ENCODE peak calls at places on chromosome 13, in six cellular contexts. Q is body of pancreas, C is neuronal stem cell, F is coronary artery, R is substantia nigra, E is prostate gland. I is an unnamed sample.

GRCh38 chr13:71603255-71603654 is 263.7 kb downstream of the DACH1 start:
- DNase-seq in Q (no peak), C (no peak), F (no peak), R (no peak), E (no peak), I (no peak)

GRCh38 chr13:109363431-109363830 is 423.0 kb downstream of the IRS2 start:
- DNase-seq in Q (no peak), C (no peak), F (no peak), R (no peak), E (no peak), I (no peak)

GRCh38 chr13:37526710-37527446 is 71.7 kb downstream of the POSTN start:
- DNase-seq in Q (no peak), C (no peak), F (no peak), R (no peak), E (no peak), I (no peak)

GRCh38 chr13:19685445-19685844 is 52.0 kb downstream of the MPHOSPH8 start:
- DNase-seq in Q (no peak), C (no peak), F (no peak), R (no peak), E (no peak), I (no peak)

GRCh38 chr13:43978688-43979087 is 99.0 kb downstream of the LACC1 start:
- DNase-seq in Q (no peak), C (no peak), F (no peak), R (no peak), E (no peak), I (no peak)

GRCh38 chr13:26867451-26868067 is 107.0 kb upstream of the GPR12 start:
- DNase-seq in Q (no peak), C (peak), F (no peak), R (no peak), E (no peak), I (no peak)

GRCh38 chr13:98332691-98333090 is 155.6 kb upstream of the RNF113B start:
- DNase-seq in Q (no peak), C (no peak), F (no peak), R (no peak), E (no peak), I (no peak)

GRCh38 chr13:41581884-41582547 is 124.7 kb downstream of the RGCC start:
- DNase-seq in Q (no peak), C (no peak), F (no peak), R (no peak), E (no peak), I (no peak)

GRCh38 chr13:92589955-92590354 is 636.7 kb upstream of the GPC6 start:
- DNase-seq in Q (no peak), C (no peak), F (no peak), R (no peak), E (no peak), I (no peak)

GRCh38 chr13:35690546-35690945 is 214.1 kb upstream of the MAB21L1 start:
- DNase-seq in Q (no peak), C (no peak), F (no peak), R (no peak), E (no peak), I (peak)

GRCh38 chr13:76512676-76513277 is 373.4 kb downstream of the KCTD12 start:
- DNase-seq in Q (no peak), C (no peak), F (no peak), R (no peak), E (no peak), I (peak)

GRCh38 chr13:72521965-72522661 is 205.3 kb downstream of the MZT1 start:
- DNase-seq in Q (no peak), C (no peak), F (no peak), R (no peak), E (no peak), I (no peak)

GRCh38 chr13:113291129-113291528 is 5.9 kb upstream of the LAMP1 start:
- DNase-seq in Q (no peak), C (no peak), F (no peak), R (no peak), E (no peak), I (no peak)

DNA sequence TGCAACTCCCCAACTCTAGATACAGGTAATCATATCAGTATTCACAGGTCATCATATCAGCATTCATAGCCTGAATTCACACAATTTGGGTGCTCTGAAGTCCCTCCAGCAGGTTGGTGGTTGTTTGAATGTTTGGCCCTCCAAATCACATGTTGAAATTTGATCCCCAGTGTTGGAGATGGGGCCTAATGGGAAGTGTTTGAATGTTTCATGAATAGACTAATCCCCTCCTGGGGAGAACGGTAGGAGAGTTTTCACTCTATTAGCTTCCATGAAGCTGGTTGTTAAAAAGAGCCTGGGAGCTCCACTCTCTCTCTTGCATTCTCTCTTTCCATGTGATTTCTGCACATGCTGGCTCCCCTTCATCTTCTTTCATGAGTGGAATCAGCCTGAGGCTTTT is 288.6 kb upstream of the PCDH9 start:
- DNase-seq in Q (no peak), C (peak), F (no peak), R (no peak), E (no peak), I (no peak)
- H3K27ac ChIP-seq in Q (no peak), C (no peak), F (no peak), R (no peak), E (no peak), I (no peak)

GRCh38 chr13:97307544-97307881 is 85.4 kb downstream of the MBNL2 start:
- DNase-seq in Q (no peak), C (no peak), F (no peak), R (no peak), E (no peak), I (no peak)

GRCh38 chr13:97307882-97308624 is 85.9 kb downstream of the MBNL2 start:
- DNase-seq in Q (peak), C (peak), F (no peak), R (peak), E (no peak), I (no peak)

GRCh38 chr13:97306646-97307045 is 84.5 kb downstream of the MBNL2 start:
- DNase-seq in Q (no peak), C (no peak), F (no peak), R (no peak), E (no peak), I (no peak)

GRCh38 chr13:97307096-97307495 is 85.0 kb downstream of the MBNL2 start:
- DNase-seq in Q (no peak), C (no peak), F (no peak), R (no peak), E (no peak), I (no peak)

DNA sequence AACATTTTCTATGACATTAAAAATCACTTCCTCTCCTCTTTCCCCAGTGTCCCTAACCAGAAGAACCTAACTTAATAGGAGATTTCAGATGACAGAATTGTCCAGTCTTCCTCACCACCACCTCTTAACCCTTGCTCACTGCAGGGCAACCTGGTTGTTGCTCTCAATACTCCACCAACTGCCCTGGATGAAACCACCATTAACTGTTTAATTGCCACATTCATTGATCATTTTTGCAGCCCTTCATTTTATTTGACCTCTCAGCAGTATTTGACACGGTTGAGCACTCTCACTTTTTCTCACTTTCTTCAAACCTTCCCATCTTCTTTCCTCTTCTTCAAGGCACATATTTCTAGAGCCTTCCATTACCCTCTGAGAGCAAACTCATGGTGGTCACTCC is 84.0 kb downstream of the MBNL2 start:
- DNase-seq in Q (no peak), C (no peak), F (no peak), R (no peak), E (no peak), I (no peak)
- H3K27ac ChIP-seq in Q (no peak), C (no peak), F (no peak), R (no peak), E (no peak), I (no peak)

GRCh38 chr13:106498158-106498557 is 37.3 kb downstream of the EFNB2 start:
- DNase-seq in Q (no peak), C (no peak), F (no peak), R (no peak), E (no peak), I (no peak)

GRCh38 chr13:106500450-106500849 is 35.0 kb downstream of the EFNB2 start:
- DNase-seq in Q (no peak), C (no peak), F (no peak), R (no peak), E (no peak), I (no peak)

GRCh38 chr13:106499113-106499512 is 36.3 kb downstream of the EFNB2 start:
- DNase-seq in Q (no peak), C (no peak), F (no peak), R (no peak), E (no peak), I (no peak)

GRCh38 chr13:106498571-106498970 is 36.9 kb downstream of the EFNB2 start:
- DNase-seq in Q (no peak), C (no peak), F (no peak), R (no peak), E (no peak), I (no peak)

GRCh38 chr13:106499905-106500304 is 35.6 kb downstream of the EFNB2 start:
- DNase-seq in Q (no peak), C (no peak), F (no peak), R (no peak), E (no peak), I (no peak)
- H3K27ac ChIP-seq in Q (no peak), C (no peak), F (no peak), R (no peak), E (no peak), I (peak)

DNA sequence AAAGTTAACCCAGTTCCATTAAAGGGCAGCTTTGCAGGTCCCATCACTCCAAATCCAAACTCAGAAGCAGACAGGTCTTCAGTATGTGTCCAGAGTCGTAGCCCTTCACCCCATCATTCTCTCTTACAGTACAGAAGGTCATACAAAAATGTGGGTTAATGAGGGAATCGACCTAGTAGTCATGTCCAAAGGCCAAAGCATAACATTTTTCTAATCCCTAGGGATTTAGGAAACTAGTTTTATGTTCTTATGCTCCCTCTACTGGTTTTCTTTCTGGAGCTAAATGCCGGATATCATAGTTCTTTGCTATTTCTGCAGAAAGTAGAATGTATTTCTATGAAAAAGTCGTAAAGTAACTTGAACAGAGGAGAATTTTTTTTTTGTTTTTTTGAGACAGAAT is 72.2 kb downstream of the DHRS12 start:
- DNase-seq in Q (no peak), C (no peak), F (no peak), R (no peak), E (no peak), I (no peak)
- H3K27ac ChIP-seq in Q (peak), C (no peak), F (peak), R (peak), E (no peak), I (no peak)

GRCh38 chr13:61413572-61413971 is 2.1 kb downstream of the PCDH20 start:
- DNase-seq in Q (no peak), C (peak), F (no peak), R (no peak), E (no peak), I (no peak)

GRCh38 chr13:61414686-61415664 is 674 bp downstream of the PCDH20 start:
- DNase-seq in Q (peak), C (peak), F (no peak), R (no peak), E (peak), I (no peak)

GRCh38 chr13:61414136-61414535 is 1.5 kb downstream of the PCDH20 start:
- DNase-seq in Q (no peak), C (no peak), F (no peak), R (no peak), E (no peak), I (no peak)

GRCh38 chr13:61410266-61410665 is 5.4 kb downstream of the PCDH20 start:
- DNase-seq in Q (no peak), C (no peak), F (no peak), R (no peak), E (no peak), I (no peak)

GRCh38 chr13:61410669-61411297 is 4.9 kb downstream of the PCDH20 start:
- DNase-seq in Q (no peak), C (no peak), F (no peak), R (no peak), E (no peak), I (no peak)
- H3K27ac ChIP-seq in Q (no peak), C (no peak), F (no peak), R (no peak), E (no peak), I (no peak)

DNA sequence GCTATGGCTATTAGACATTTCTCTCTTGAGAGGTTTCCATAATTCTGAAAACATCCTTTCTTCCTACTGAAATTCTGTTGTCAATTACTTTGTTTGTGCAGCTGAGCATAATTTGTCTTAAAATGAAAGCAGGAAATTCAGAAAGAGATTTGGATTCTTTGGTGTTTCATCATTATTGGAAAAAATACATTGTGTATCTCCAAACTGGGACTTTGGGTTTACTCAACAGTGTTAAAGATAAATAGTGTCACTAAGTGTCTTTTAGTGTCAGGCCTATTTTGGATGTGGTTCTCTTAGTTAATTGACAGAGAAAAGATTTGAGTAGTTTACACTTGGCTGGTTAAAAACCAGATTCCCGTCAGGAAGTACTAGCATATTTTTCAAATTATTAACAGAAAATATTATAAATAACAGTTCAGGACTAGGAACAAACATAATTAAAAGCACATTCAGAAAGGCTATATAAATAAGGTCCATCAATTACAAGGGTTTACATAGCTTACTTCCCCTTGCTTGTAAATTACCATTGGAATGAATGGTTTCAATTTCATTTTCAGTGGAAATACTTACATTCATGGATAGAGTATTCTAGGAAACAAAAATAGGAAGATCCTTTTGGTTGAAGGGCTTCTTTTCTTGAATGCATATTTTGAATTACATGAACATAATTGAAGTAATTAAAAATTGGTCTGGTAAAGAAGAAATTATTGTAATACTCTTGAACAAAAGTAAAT is 483.1 kb downstream of the GPC6 start:
- DNase-seq in Q (no peak), C (no peak), F (no peak), R (no peak), E (no peak), I (no peak)
- H3K27ac ChIP-seq in Q (no peak), C (no peak), F (no peak), R (no peak), E (no peak), I (no peak)

DNA sequence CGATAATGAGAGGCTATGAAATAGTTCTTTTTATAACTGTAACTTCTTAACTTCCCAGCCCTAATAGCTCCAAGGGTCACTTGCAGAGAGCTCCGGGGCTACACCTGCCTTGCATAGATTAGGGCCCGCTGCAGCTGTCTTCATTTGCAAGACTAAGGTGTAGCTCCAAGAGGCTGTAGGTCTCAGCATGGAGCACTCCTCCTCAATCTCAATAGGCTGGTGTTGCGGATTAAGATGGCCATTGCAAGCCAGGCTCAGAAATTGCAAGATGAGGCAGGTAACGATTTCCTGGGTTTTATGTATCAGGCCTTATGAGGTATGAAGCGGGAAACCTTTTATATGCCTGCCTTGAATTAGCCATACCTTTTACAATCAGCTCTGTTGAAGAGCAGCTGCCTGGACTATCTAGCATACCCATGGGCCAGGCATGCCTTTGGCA is 185.7 kb downstream of the TM9SF2 start:
- DNase-seq in Q (no peak), C (no peak), F (no peak), R (no peak), E (no peak), I (no peak)
- H3K27ac ChIP-seq in Q (no peak), C (peak), F (peak), R (no peak), E (no peak), I (no peak)

GRCh38 chr13:34320084-34320483 is 502.1 kb downstream of the RFC3 start:
- DNase-seq in Q (no peak), C (no peak), F (no peak), R (no peak), E (no peak), I (no peak)

GRCh38 chr13:34322416-34323074 is 504.6 kb downstream of the RFC3 start:
- DNase-seq in Q (no peak), C (no peak), F (no peak), R (no peak), E (no peak), I (no peak)

GRCh38 chr13:34321986-34322385 is 504.0 kb downstream of the RFC3 start:
- DNase-seq in Q (no peak), C (no peak), F (no peak), R (no peak), E (no peak), I (no peak)
- H3K27ac ChIP-seq in Q (no peak), C (no peak), F (peak), R (no peak), E (no peak), I (no peak)

GRCh38 chr13:50422181-50423148 is 407.2 kb downstream of the KCNRG start:
- DNase-seq in Q (no peak), C (no peak), F (no peak), R (no peak), E (no peak), I (no peak)

GRCh38 chr13:50426932-50427331 is 411.7 kb downstream of the KCNRG start:
- DNase-seq in Q (no peak), C (no peak), F (no peak), R (no peak), E (no peak), I (no peak)

GRCh38 chr13:50424993-50425392 is 409.7 kb downstream of the KCNRG start:
- DNase-seq in Q (no peak), C (no peak), F (no peak), R (no peak), E (no peak), I (no peak)

GRCh38 chr13:50428183-50428877 is 413.1 kb downstream of the KCNRG start:
- DNase-seq in Q (no peak), C (no peak), F (no peak), R (no peak), E (no peak), I (no peak)

GRCh38 chr13:50425772-50426171 is 410.5 kb downstream of the KCNRG start:
- DNase-seq in Q (no peak), C (no peak), F (no peak), R (no peak), E (no peak), I (no peak)
- H3K27ac ChIP-seq in Q (no peak), C (no peak), F (no peak), R (no peak), E (no peak), I (no peak)

I was measured in epithelial cell of prostate.